ENCODE peak calls at places on chromosomes 16 and 17, in five cellular contexts. X is WTC11, U is right lobe of liver, L is lung, M is uterus. N is an unnamed sample.

GRCh38 chr16:65002265-65002664 is 119.6 kb downstream of the CDH11 start:
- DNase-seq in M (no peak), L (no peak), X (no peak), U (no peak), N (no peak)

GRCh38 chr17:78411241-78411855 is 32.9 kb downstream of the PGS1 start:
- DNase-seq in U (peak; percentile 70), X (no peak), L (no peak), M (no peak), N (no peak)

GRCh38 chr17:41540921-41541625 is 13.0 kb upstream of the KRT19 start:
- DNase-seq in M (no peak), U (no peak), L (no peak), X (no peak), N (no peak)

GRCh38 chr16:15605869-15606520 is 37.0 kb downstream of the MARF1 start:
- DNase-seq in M (no peak), X (no peak), L (no peak), U (no peak), N (no peak)

GRCh38 chr17:75842963-75843576 is 1.1 kb downstream of the UNC13D start:
- DNase-seq in L (no peak), M (no peak), U (no peak), X (no peak), N (no peak)

GRCh38 chr16:23676924-23677480 is 1.7 kb upstream of the PLK1 start:
- DNase-seq in M (no peak), L (no peak), X (no peak), U (no peak), N (no peak)

GRCh38 chr17:77110006-77110374 is 30.8 kb upstream of the SEC14L1 start:
- DNase-seq in L (no peak), M (no peak), U (no peak), X (no peak), N (no peak)

GRCh38 chr17:40963838-40964237 is 2.9 kb downstream of the KRT39 start:
- DNase-seq in M (no peak), X (no peak), L (no peak), U (no peak), N (peak; percentile 2)

GRCh38 chr17:1047886-1048470 is 51.0 kb downstream of the TIMM22 start:
- DNase-seq in U (no peak), M (no peak), X (no peak), L (no peak), N (no peak)

GRCh38 chr17:48998557-48999440 is 1.6 kb downstream of the IGF2BP1 start:
- DNase-seq in L (no peak), M (no peak), U (no peak), X (no peak), N (no peak)

GRCh38 chr17:3964203-3965122 is at the start of gene ATP2A3:
- DNase-seq in U (peak; percentile 52), L (no peak), X (peak; percentile 52), M (no peak), N (no peak)

DNA sequence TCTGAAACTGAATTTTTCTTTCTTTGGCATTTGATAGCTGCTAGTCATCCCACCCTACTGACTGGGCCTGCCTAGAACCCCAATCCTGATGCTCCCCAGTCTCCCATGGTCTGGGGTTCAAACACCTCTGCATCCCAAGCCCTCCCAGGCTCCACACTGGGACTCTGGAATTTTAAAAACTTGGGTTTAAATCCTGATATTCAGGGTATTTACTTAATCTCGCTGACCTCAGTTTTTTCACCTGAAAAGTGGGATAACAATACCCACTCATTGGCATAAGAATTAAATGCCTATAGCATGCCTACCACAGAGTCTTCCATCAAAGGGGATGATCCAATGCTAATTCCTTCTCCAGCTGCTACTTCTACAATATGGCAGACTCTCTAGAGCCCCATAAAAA is 264.4 kb downstream of the NPIPA8 start:
- DNase-seq in U (no peak), M (no peak), X (no peak), L (no peak), N (no peak)
- TF ChIP-seq CTCF in U (no peak), M (no peak), X (no peak), L (no peak), N (no peak)

GRCh38 chr16:51008037-51008436 is 143.0 kb downstream of the SALL1 start:
- DNase-seq in L (no peak), X (no peak), M (no peak), U (no peak), N (no peak)
- TF ChIP-seq CTCF in L (no peak), X (no peak), M (no peak), U (no peak), N (no peak)

GRCh38 chr17:81400154-81400938 is 5.1 kb downstream of the BAHCC1 start:
- DNase-seq in M (no peak), U (peak; percentile 64), X (peak; percentile 63), L (no peak), N (no peak)
- TF ChIP-seq CTCF in M (no peak), U (peak; percentile 10), X (no peak), L (no peak), N (no peak)

DNA sequence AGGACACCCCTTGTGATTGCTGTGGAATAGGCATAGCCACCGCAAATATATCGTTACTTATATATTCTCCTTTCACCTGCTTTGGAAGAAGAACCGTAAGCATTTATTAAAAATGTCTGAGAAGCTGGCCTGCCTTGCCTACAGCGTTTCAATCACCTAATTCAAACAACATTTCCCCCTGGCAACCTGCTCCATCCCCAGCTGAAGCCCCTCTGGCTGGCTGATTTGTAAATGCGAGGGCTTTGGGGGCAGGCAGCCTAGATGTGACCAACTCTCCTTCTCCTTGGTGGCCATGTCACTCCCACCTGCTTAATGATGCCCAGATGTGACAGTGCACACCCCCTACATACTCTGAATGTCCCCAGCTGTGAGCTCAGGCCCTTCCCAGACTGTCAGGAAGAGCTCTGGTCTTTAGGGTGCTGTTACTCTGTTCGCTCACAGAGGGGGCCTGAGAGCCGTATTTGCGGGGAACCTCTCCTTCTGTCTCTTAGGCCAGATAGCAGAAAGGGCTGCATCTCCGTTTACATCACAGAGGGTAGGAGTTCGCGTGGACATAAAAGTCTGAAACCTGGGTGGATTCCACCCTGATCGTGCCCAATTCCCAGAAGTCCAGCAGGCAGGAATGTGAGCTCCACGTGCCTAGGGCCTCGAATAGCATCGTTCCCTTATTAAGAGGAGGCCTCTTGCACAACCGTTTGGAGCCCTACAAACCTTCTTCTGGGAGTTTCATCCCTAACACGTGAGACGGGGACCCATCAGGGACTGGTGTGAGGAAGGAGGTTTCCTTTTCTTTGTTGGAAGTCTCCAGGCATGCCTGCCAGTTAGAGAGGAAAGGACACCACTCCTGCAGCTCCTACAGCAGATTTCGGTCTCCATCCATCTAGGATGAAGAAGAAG is 2.4 kb upstream of the SDK2 start:
- DNase-seq in L (no peak), X (peak; percentile 61), M (no peak), U (no peak), N (no peak)
- TF ChIP-seq CTCF in L (no peak), X (no peak), M (no peak), U (no peak), N (no peak)

GRCh38 chr17:64037802-64038201 is 17.4 kb upstream of the ICAM2 start:
- DNase-seq in M (no peak), X (no peak), L (no peak), U (no peak), N (no peak)

GRCh38 chr17:64038331-64039105 is 18.1 kb upstream of the ICAM2 start:
- DNase-seq in U (no peak), M (no peak), X (no peak), L (no peak), N (no peak)

GRCh38 chr17:64037180-64037579 is 16.7 kb upstream of the ICAM2 start:
- DNase-seq in U (no peak), X (no peak), M (no peak), L (no peak), N (no peak)

GRCh38 chr17:64039106-64039400 is 18.6 kb upstream of the ICAM2 start:
- DNase-seq in U (no peak), X (no peak), M (no peak), L (no peak), N (no peak)

GRCh38 chr17:64036198-64036922 is 15.9 kb upstream of the ICAM2 start:
- DNase-seq in X (peak; percentile 60), U (no peak), M (no peak), L (no peak), N (no peak)
- TF ChIP-seq CTCF in X (no peak), U (peak; percentile 4), M (no peak), L (no peak), N (peak; percentile 13)

GRCh38 chr16:122342-122741 is 16.1 kb downstream of the NPRL3 start:
- DNase-seq in X (no peak), L (no peak), U (no peak), M (no peak), N (no peak)
- TF ChIP-seq CTCF in X (no peak), L (no peak), U (no peak), M (no peak), N (no peak)

GRCh38 chr16:57643902-57644301 is 15.5 kb downstream of the ADGRG1 start:
- DNase-seq in M (no peak), U (no peak), L (no peak), X (no peak), N (no peak)
- TF ChIP-seq CTCF in M (no peak), U (no peak), L (no peak), X (no peak), N (no peak)

DNA sequence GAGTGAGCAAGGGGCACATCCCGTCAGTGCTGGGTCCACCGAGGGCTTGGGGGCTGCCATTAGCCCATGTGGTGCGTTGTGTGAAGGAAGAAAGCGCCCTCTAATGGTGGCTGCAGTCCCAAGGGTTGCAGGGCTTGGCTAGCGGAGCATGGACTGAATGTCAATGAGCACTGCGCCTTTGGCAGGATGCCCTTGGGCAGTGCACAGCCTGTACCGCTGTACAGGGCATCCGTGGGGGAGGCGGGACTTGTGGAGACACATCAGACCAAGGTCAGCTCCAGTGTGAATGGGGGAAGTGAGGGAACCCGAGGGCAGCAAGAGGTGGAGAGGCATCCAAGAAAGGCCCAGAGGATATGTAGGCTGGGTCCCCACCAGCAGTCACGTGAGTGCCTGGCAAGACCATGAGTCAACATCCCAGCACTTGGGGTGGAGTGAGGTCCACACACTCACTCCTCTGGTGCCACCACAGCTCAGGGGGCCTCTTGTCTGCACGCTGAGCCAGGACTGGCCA is 75.5 kb upstream of the MED9 start:
- DNase-seq in L (no peak), X (peak; percentile 72), U (peak; percentile 79), M (no peak), N (no peak)
- TF ChIP-seq CTCF in L (no peak), X (peak; percentile 54), U (peak; percentile 14), M (no peak), N (peak; percentile 27)

N was measured in GM12864.